ENCODE peak calls at places on chromosome 1, in six cellular contexts. W is AG08396; Q is WTC11; Z is stimulated activated CD4-positive, alpha-beta T cell treated with anti-CD3 and anti-CD28 coated beads, Interleukin-15, amount 100 ng/mL, for 24 hours; P is NCI-H526 treated with DMSO at 0.1 percent for 48 hours; V is tibial artery. D is an unnamed sample.

GRCh38 chr1:45730075-45730779 is 20.2 kb downstream of the IPP start:
- DNase-seq in W (no peak), Q (no peak), Z (no peak), P (peak; percentile 49), V (no peak), D (no peak)

GRCh38 chr1:199929556-199929955 is 98.0 kb upstream of the NR5A2 start:
- DNase-seq in W (no peak), Q (no peak), Z (no peak), P (no peak), V (no peak), D (no peak)

GRCh38 chr1:160539896-160540858 is 17.1 kb upstream of the SLAMF6 start:
- DNase-seq in W (no peak), Q (no peak), Z (peak; percentile 60), P (no peak), V (no peak), D (no peak)

GRCh38 chr1:174433451-174433850 is 14.3 kb upstream of the GPR52 start:
- DNase-seq in W (peak; percentile 32), Q (no peak), Z (no peak), P (no peak), V (no peak), D (no peak)

GRCh38 chr1:70024272-70024671 is 181.1 kb downstream of the LRRC40 start:
- DNase-seq in W (no peak), Q (no peak), Z (no peak), P (no peak), V (no peak), D (no peak)

GRCh38 chr1:17545354-17545753 is 5.9 kb downstream of the ARHGEF10L start:
- DNase-seq in W (no peak), Q (no peak), Z (no peak), P (no peak), V (no peak), D (no peak)

GRCh38 chr1:212630159-212630900 is 21.8 kb downstream of the ATF3 start:
- DNase-seq in W (peak; percentile 66), Q (peak; percentile 73), Z (peak; percentile 71), P (no peak), V (peak; percentile 72), D (peak; percentile 15)

GRCh38 chr1:202858789-202859414 is 30.0 kb downstream of the RABIF start:
- DNase-seq in W (no peak), Q (no peak), Z (no peak), P (no peak), V (no peak), D (no peak)

GRCh38 chr1:12405325-12406217 is 175.7 kb downstream of the VPS13D start:
- DNase-seq in W (no peak), Q (no peak), Z (no peak), P (no peak), V (peak; percentile 71), D (no peak)

GRCh38 chr1:62131093-62131725 is 63.4 kb upstream of the L1TD1 start:
- DNase-seq in W (peak; percentile 70), Q (peak; percentile 64), Z (peak; percentile 12), P (peak; percentile 17), V (no peak), D (no peak)

GRCh38 chr1:239031310-239031709 is 355.1 kb upstream of the CHRM3 start:
- DNase-seq in W (no peak), Q (no peak), Z (no peak), P (no peak), V (no peak), D (no peak)

GRCh38 chr1:7121622-7121988 is 336.4 kb downstream of the CAMTA1 start:
- DNase-seq in W (no peak), Q (no peak), Z (no peak), P (no peak), V (peak; percentile 82), D (no peak)

GRCh38 chr1:209268479-209268878 is 315.0 kb upstream of the CAMK1G start:
- DNase-seq in W (no peak), Q (no peak), Z (no peak), P (no peak), V (no peak), D (no peak)

GRCh38 chr1:234405676-234406075 is 32.4 kb downstream of the COA6 start:
- DNase-seq in W (no peak), Q (no peak), Z (no peak), P (no peak), V (no peak), D (no peak)

GRCh38 chr1:151867785-151868403 is 14.4 kb upstream of the THEM5 start:
- DNase-seq in W (no peak), Q (no peak), Z (peak; percentile 11), P (no peak), V (no peak), D (no peak)

GRCh38 chr1:161207173-161207572 is 5.0 kb downstream of the NDUFS2 start:
- DNase-seq in W (no peak), Q (no peak), Z (no peak), P (no peak), V (no peak), D (no peak)

GRCh38 chr1:244050835-244051444 is at the start of gene ZBTB18:
- DNase-seq in W (no peak), Q (no peak), Z (no peak), P (no peak), V (no peak), D (no peak)

GRCh38 chr1:214604543-214604942 is 1.5 kb downstream of the CENPF start:
- DNase-seq in W (peak; percentile 69), Q (no peak), Z (no peak), P (no peak), V (no peak), D (no peak)

GRCh38 chr1:206680279-206680678 is 4.4 kb upstream of the MAPKAPK2 start:
- DNase-seq in W (no peak), Q (no peak), Z (peak; percentile 16), P (no peak), V (no peak), D (no peak)

GRCh38 chr1:201001962-201002361 is 21.6 kb downstream of the KIF21B start:
- DNase-seq in W (no peak), Q (no peak), Z (no peak), P (no peak), V (no peak), D (no peak)

GRCh38 chr1:212147581-212148033 is 112.1 kb downstream of the DTL start:
- DNase-seq in W (no peak), Q (no peak), Z (no peak), P (no peak), V (no peak), D (no peak)

GRCh38 chr1:43367026-43367903 is 546 bp downstream of the ELOVL1 start:
- DNase-seq in W (peak; percentile 50), Q (peak; percentile 30), Z (peak; percentile 59), P (peak; percentile 56), V (peak; percentile 74), D (peak; percentile 36)

GRCh38 chr1:1680912-1681273 is 11.7 kb downstream of the SLC35E2B start:
- DNase-seq in W (no peak), Q (no peak), Z (no peak), P (no peak), V (peak; percentile 40), D (no peak)

GRCh38 chr1:81664341-81664740 is 136.4 kb upstream of the ADGRL2 start:
- DNase-seq in W (no peak), Q (no peak), Z (no peak), P (no peak), V (no peak), D (no peak)

GRCh38 chr1:162019436-162019835 is 4.2 kb downstream of the OLFML2B start:
- DNase-seq in W (no peak), Q (no peak), Z (no peak), P (no peak), V (no peak), D (no peak)

GRCh38 chr1:245290836-245291235 is 136.1 kb downstream of the KIF26B start:
- DNase-seq in W (no peak), Q (no peak), Z (no peak), P (no peak), V (no peak), D (no peak)

D was measured in activated CD4-positive, CD25-positive, alpha-beta regulatory T cell.